ENCODE peak calls at places on chromosomes 5 and 9, in seven cellular contexts. M, C, T, N, G, L and B are unnamed samples.

GRCh38 chr9:126546036-126546435 is 67.7 kb upstream of the LMX1B start:
- DNase-seq in M (no peak), C (no peak), T (no peak), N (no peak), G (no peak), L (no peak), B (no peak)

GRCh38 chr5:179270581-179271300 is 74.5 kb downstream of the ADAMTS2 start:
- DNase-seq in M (no peak), C (no peak), T (no peak), N (peak; percentile 31), G (no peak), L (peak; percentile 22), B (peak; percentile 60)

GRCh38 chr9:123329329-123329955 is 26.6 kb upstream of the CRB2 start:
- DNase-seq in M (no peak), C (no peak), T (no peak), N (peak; percentile 86), G (no peak), L (no peak), B (no peak)

GRCh38 chr9:94870793-94871558 is 144.5 kb downstream of the AOPEP start:
- DNase-seq in M (no peak), C (no peak), T (no peak), N (no peak), G (no peak), L (no peak), B (no peak)

GRCh38 chr9:16001856-16002255 is 449.0 kb downstream of the CCDC171 start:
- DNase-seq in M (no peak), C (no peak), T (no peak), N (no peak), G (no peak), L (no peak), B (no peak)

GRCh38 chr5:943874-944620 is 51.4 kb downstream of the TRIP13 start:
- DNase-seq in M (peak; percentile 79), C (peak; percentile 87), T (no peak), N (no peak), G (no peak), L (no peak), B (no peak)

GRCh38 chr5:176660860-176661641 is 13.8 kb downstream of the TSPAN17 start:
- DNase-seq in M (peak; percentile 9), C (peak; percentile 46), T (peak; percentile 75), N (peak; percentile 78), G (peak; percentile 89), L (no peak), B (peak; percentile 89)

GRCh38 chr5:1318659-1319251 is 23.9 kb upstream of the TERT start:
- DNase-seq in M (no peak), C (no peak), T (peak; percentile 55), N (no peak), G (no peak), L (no peak), B (no peak)

GRCh38 chr5:133390416-133391155 is 221.8 kb downstream of the FSTL4 start:
- DNase-seq in M (no peak), C (no peak), T (no peak), N (no peak), G (no peak), L (no peak), B (no peak)

GRCh38 chr5:16034640-16035039 is 145.0 kb downstream of the MARCHF11 start:
- DNase-seq in M (no peak), C (no peak), T (no peak), N (no peak), G (no peak), L (no peak), B (no peak)

GRCh38 chr5:54909126-54909525 is 76.3 kb downstream of the ESM1 start:
- DNase-seq in M (no peak), C (no peak), T (no peak), N (no peak), G (no peak), L (no peak), B (no peak)

GRCh38 chr5:82156876-82157275 is 121.3 kb downstream of the RPS23 start:
- DNase-seq in M (no peak), C (no peak), T (no peak), N (no peak), G (peak; percentile 11), L (no peak), B (no peak)

GRCh38 chr9:113589890-113590289 is 126.4 kb downstream of the RGS3 start:
- DNase-seq in M (no peak), C (peak; percentile 21), T (no peak), N (no peak), G (no peak), L (no peak), B (peak; percentile 59)

GRCh38 chr9:4514252-4515128 is 24.2 kb downstream of the SLC1A1 start:
- DNase-seq in M (no peak), C (no peak), T (no peak), N (no peak), G (no peak), L (no peak), B (no peak)

GRCh38 chr9:135050072-135050990 is 37.1 kb upstream of the OLFM1 start:
- DNase-seq in M (no peak), C (no peak), T (no peak), N (no peak), G (no peak), L (no peak), B (no peak)

GRCh38 chr5:21919417-21920022 is 933.6 kb downstream of the CDH12 start:
- DNase-seq in M (peak; percentile 8), C (peak; percentile 88), T (peak; percentile 67), N (no peak), G (peak; percentile 47), L (no peak), B (peak; percentile 72)

GRCh38 chr5:15664961-15665360 is 165.0 kb downstream of the FBXL7 start:
- DNase-seq in M (no peak), C (no peak), T (no peak), N (no peak), G (no peak), L (no peak), B (no peak)

GRCh38 chr9:115650768-115651167 is 502.8 kb upstream of the PAPPA start:
- DNase-seq in M (no peak), C (no peak), T (no peak), N (no peak), G (no peak), L (no peak), B (peak; percentile 72)

GRCh38 chr5:173463207-173463606 is 135.0 kb upstream of the STC2 start:
- DNase-seq in M (no peak), C (no peak), T (no peak), N (no peak), G (no peak), L (no peak), B (no peak)

GRCh38 chr5:473344-474192 is 30.6 kb downstream of the EXOC3 start:
- DNase-seq in M (no peak), C (peak; percentile 65), T (peak; percentile 56), N (peak; percentile 59), G (peak; percentile 44), L (no peak), B (peak; percentile 65)

GRCh38 chr9:78280982-78281668 is 15.8 kb upstream of the PSAT1 start:
- DNase-seq in M (peak; percentile 28), C (peak; percentile 48), T (no peak), N (peak; percentile 36), G (no peak), L (peak; percentile 35), B (peak; percentile 91)

GRCh38 chr5:98557921-98558320 is 215.5 kb upstream of the RGMB start:
- DNase-seq in M (no peak), C (no peak), T (no peak), N (no peak), G (no peak), L (no peak), B (no peak)

GRCh38 chr5:125258610-125259009 is 512.2 kb upstream of the ZNF608 start:
- DNase-seq in M (no peak), C (no peak), T (no peak), N (peak; percentile 22), G (no peak), L (no peak), B (no peak)

GRCh38 chr5:74501674-74502478 is 138.7 kb downstream of the ENC1 start:
- DNase-seq in M (no peak), C (no peak), T (no peak), N (no peak), G (no peak), L (no peak), B (no peak)

GRCh38 chr5:157541452-157542118 is 34.0 kb downstream of the ADAM19 start:
- DNase-seq in M (no peak), C (no peak), T (no peak), N (no peak), G (no peak), L (no peak), B (no peak)

GRCh38 chr9:116951588-116952433 is 264.7 kb downstream of the TRIM32 start:
- DNase-seq in M (no peak), C (no peak), T (no peak), N (no peak), G (no peak), L (no peak), B (peak; percentile 21)

GRCh38 chr5:161086456-161086855 is 234.4 kb upstream of the ATP10B start:
- DNase-seq in M (no peak), C (no peak), T (no peak), N (no peak), G (no peak), L (no peak), B (no peak)

GRCh38 chr9:121498150-121498486 is 1.5 kb downstream of the GGTA1 start:
- DNase-seq in M (peak; percentile 81), C (peak; percentile 92), T (peak; percentile 76), N (peak; percentile 49), G (peak; percentile 76), L (no peak), B (peak; percentile 82)

GRCh38 chr5:112240011-112240410 is 179.1 kb downstream of the EPB41L4A start:
- DNase-seq in M (no peak), C (no peak), T (no peak), N (no peak), G (no peak), L (no peak), B (no peak)

GRCh38 chr9:80797841-80798688 is 891.3 kb downstream of the TLE1 start:
- DNase-seq in M (peak; percentile 97), C (peak; percentile 97), T (no peak), N (peak; percentile 5), G (no peak), L (no peak), B (peak; percentile 91)

GRCh38 chr9:112605518-112605917 is 112.4 kb downstream of the INIP start:
- DNase-seq in M (no peak), C (no peak), T (no peak), N (no peak), G (no peak), L (no peak), B (no peak)

GRCh38 chr5:158039911-158040347 is 181.0 kb upstream of the CLINT1 start:
- DNase-seq in M (no peak), C (no peak), T (peak; percentile 15), N (no peak), G (no peak), L (no peak), B (peak; percentile 64)

GRCh38 chr5:95729115-95730010 is 1.8 kb upstream of the RHOBTB3 start:
- DNase-seq in M (no peak), C (no peak), T (no peak), N (no peak), G (no peak), L (no peak), B (no peak)